ENCODE peak calls at places on chromosomes 4 and X, in seven cellular contexts. One of them, this sample, is unnamed.

GRCh38 chr4:13524504-13525243 is 19.6 kb downstream of the NKX3-2 start:
- DNase-seq in hippocampal formation: no peak
- DNase-seq in GOT3: no peak
- DNase-seq in endothelial cell: no peak
- DNase-seq in activated naive CD4-positive, alpha-beta T cell treated with anti-CD3 and anti-CD28 coated beads, Interleukin-2, amount 50 U/mL, for 16 hours: no peak
- DNase-seq in naive thymus-derived CD8-positive, alpha-beta T cell: no peak
- DNase-seq in right atrium auricular region: no peak
- DNase-seq in this sample: no peak

GRCh38 chr4:134174271-134174670 is 27.3 kb downstream of the PABPC4L start:
- DNase-seq in hippocampal formation: no peak
- DNase-seq in GOT3: no peak
- DNase-seq in endothelial cell: no peak
- DNase-seq in activated naive CD4-positive, alpha-beta T cell treated with anti-CD3 and anti-CD28 coated beads, Interleukin-2, amount 50 U/mL, for 16 hours: no peak
- DNase-seq in naive thymus-derived CD8-positive, alpha-beta T cell: no peak
- DNase-seq in right atrium auricular region: no peak
- DNase-seq in this sample: no peak

GRCh38 chr4:10655968-10656367 is 28.6 kb downstream of the CLNK start:
- DNase-seq in hippocampal formation: no peak
- DNase-seq in GOT3: no peak
- DNase-seq in endothelial cell: no peak
- DNase-seq in activated naive CD4-positive, alpha-beta T cell treated with anti-CD3 and anti-CD28 coated beads, Interleukin-2, amount 50 U/mL, for 16 hours: no peak
- DNase-seq in naive thymus-derived CD8-positive, alpha-beta T cell: no peak
- DNase-seq in right atrium auricular region: no peak
- DNase-seq in this sample: no peak

GRCh38 chr4:161929966-161930365 is 233.8 kb downstream of the FSTL5 start:
- DNase-seq in hippocampal formation: peak
- DNase-seq in GOT3: no peak
- DNase-seq in endothelial cell: no peak
- DNase-seq in activated naive CD4-positive, alpha-beta T cell treated with anti-CD3 and anti-CD28 coated beads, Interleukin-2, amount 50 U/mL, for 16 hours: no peak
- DNase-seq in naive thymus-derived CD8-positive, alpha-beta T cell: no peak
- DNase-seq in right atrium auricular region: no peak
- DNase-seq in this sample: no peak

GRCh38 chr4:97270051-97270450 is 873.2 kb downstream of the STPG2 start:
- DNase-seq in hippocampal formation: no peak
- DNase-seq in GOT3: no peak
- DNase-seq in endothelial cell: no peak
- DNase-seq in activated naive CD4-positive, alpha-beta T cell treated with anti-CD3 and anti-CD28 coated beads, Interleukin-2, amount 50 U/mL, for 16 hours: no peak
- DNase-seq in naive thymus-derived CD8-positive, alpha-beta T cell: no peak
- DNase-seq in right atrium auricular region: no peak
- DNase-seq in this sample: no peak

GRCh38 chr4:518569-519083 is 19.6 kb downstream of the PIGG start:
- DNase-seq in hippocampal formation: no peak
- DNase-seq in GOT3: no peak
- DNase-seq in endothelial cell: no peak
- DNase-seq in activated naive CD4-positive, alpha-beta T cell treated with anti-CD3 and anti-CD28 coated beads, Interleukin-2, amount 50 U/mL, for 16 hours: no peak
- DNase-seq in naive thymus-derived CD8-positive, alpha-beta T cell: no peak
- DNase-seq in right atrium auricular region: no peak
- DNase-seq in this sample: no peak

GRCh38 chrX:134734343-134735001 is 76.2 kb upstream of the PLAC1 start:
- DNase-seq in hippocampal formation: no peak
- DNase-seq in GOT3: no peak
- DNase-seq in endothelial cell: no peak
- DNase-seq in activated naive CD4-positive, alpha-beta T cell treated with anti-CD3 and anti-CD28 coated beads, Interleukin-2, amount 50 U/mL, for 16 hours: no peak
- DNase-seq in naive thymus-derived CD8-positive, alpha-beta T cell: no peak
- DNase-seq in right atrium auricular region: no peak
- DNase-seq in this sample: no peak

GRCh38 chr4:2753444-2753843 is 2.7 kb downstream of the TNIP2 start:
- DNase-seq in hippocampal formation: no peak
- DNase-seq in GOT3: no peak
- DNase-seq in endothelial cell: no peak
- DNase-seq in activated naive CD4-positive, alpha-beta T cell treated with anti-CD3 and anti-CD28 coated beads, Interleukin-2, amount 50 U/mL, for 16 hours: no peak
- DNase-seq in naive thymus-derived CD8-positive, alpha-beta T cell: no peak
- DNase-seq in right atrium auricular region: no peak
- DNase-seq in this sample: no peak

GRCh38 chr4:108881190-108881589 is 118.3 kb upstream of the ETNPPL start:
- DNase-seq in hippocampal formation: no peak
- DNase-seq in GOT3: no peak
- DNase-seq in endothelial cell: no peak
- DNase-seq in activated naive CD4-positive, alpha-beta T cell treated with anti-CD3 and anti-CD28 coated beads, Interleukin-2, amount 50 U/mL, for 16 hours: no peak
- DNase-seq in naive thymus-derived CD8-positive, alpha-beta T cell: no peak
- DNase-seq in right atrium auricular region: no peak
- DNase-seq in this sample: no peak

GRCh38 chr4:169663894-169664293 is 43.5 kb downstream of the CLCN3 start:
- DNase-seq in hippocampal formation: no peak
- DNase-seq in GOT3: no peak
- DNase-seq in endothelial cell: no peak
- DNase-seq in activated naive CD4-positive, alpha-beta T cell treated with anti-CD3 and anti-CD28 coated beads, Interleukin-2, amount 50 U/mL, for 16 hours: no peak
- DNase-seq in naive thymus-derived CD8-positive, alpha-beta T cell: no peak
- DNase-seq in right atrium auricular region: no peak
- DNase-seq in this sample: no peak

GRCh38 chr4:115918149-115918548 is 804.7 kb upstream of the NDST4 start:
- DNase-seq in hippocampal formation: no peak
- DNase-seq in GOT3: no peak
- DNase-seq in endothelial cell: no peak
- DNase-seq in activated naive CD4-positive, alpha-beta T cell treated with anti-CD3 and anti-CD28 coated beads, Interleukin-2, amount 50 U/mL, for 16 hours: no peak
- DNase-seq in naive thymus-derived CD8-positive, alpha-beta T cell: no peak
- DNase-seq in right atrium auricular region: no peak
- DNase-seq in this sample: no peak

GRCh38 chr4:107913283-107913899 is 18.0 kb upstream of the CYP2U1 start:
- DNase-seq in hippocampal formation: peak
- DNase-seq in GOT3: no peak
- DNase-seq in endothelial cell: peak
- DNase-seq in activated naive CD4-positive, alpha-beta T cell treated with anti-CD3 and anti-CD28 coated beads, Interleukin-2, amount 50 U/mL, for 16 hours: no peak
- DNase-seq in naive thymus-derived CD8-positive, alpha-beta T cell: peak
- DNase-seq in right atrium auricular region: no peak
- DNase-seq in this sample: no peak

GRCh38 chrX:70132244-70132643 is 1.0 kb upstream of the IGBP1 start:
- DNase-seq in hippocampal formation: no peak
- DNase-seq in GOT3: no peak
- DNase-seq in endothelial cell: no peak
- DNase-seq in activated naive CD4-positive, alpha-beta T cell treated with anti-CD3 and anti-CD28 coated beads, Interleukin-2, amount 50 U/mL, for 16 hours: no peak
- DNase-seq in naive thymus-derived CD8-positive, alpha-beta T cell: no peak
- DNase-seq in right atrium auricular region: no peak
- DNase-seq in this sample: no peak

GRCh38 chr4:153209410-153209809 is 5.2 kb downstream of the TRIM2 start:
- DNase-seq in hippocampal formation: no peak
- DNase-seq in GOT3: no peak
- DNase-seq in endothelial cell: no peak
- DNase-seq in activated naive CD4-positive, alpha-beta T cell treated with anti-CD3 and anti-CD28 coated beads, Interleukin-2, amount 50 U/mL, for 16 hours: no peak
- DNase-seq in naive thymus-derived CD8-positive, alpha-beta T cell: no peak
- DNase-seq in right atrium auricular region: no peak
- DNase-seq in this sample: no peak

GRCh38 chr4:140266958-140267568 is 106.4 kb upstream of the SCOC start:
- DNase-seq in hippocampal formation: no peak
- DNase-seq in GOT3: no peak
- DNase-seq in endothelial cell: no peak
- DNase-seq in activated naive CD4-positive, alpha-beta T cell treated with anti-CD3 and anti-CD28 coated beads, Interleukin-2, amount 50 U/mL, for 16 hours: no peak
- DNase-seq in naive thymus-derived CD8-positive, alpha-beta T cell: no peak
- DNase-seq in right atrium auricular region: no peak
- DNase-seq in this sample: no peak

GRCh38 chr4:154722262-154722661 is 21.5 kb upstream of the LRAT start:
- DNase-seq in hippocampal formation: no peak
- DNase-seq in GOT3: no peak
- DNase-seq in endothelial cell: no peak
- DNase-seq in activated naive CD4-positive, alpha-beta T cell treated with anti-CD3 and anti-CD28 coated beads, Interleukin-2, amount 50 U/mL, for 16 hours: no peak
- DNase-seq in naive thymus-derived CD8-positive, alpha-beta T cell: no peak
- DNase-seq in right atrium auricular region: no peak
- DNase-seq in this sample: no peak